ENCODE peak calls at places on chromosomes 12 and 14, in ten cellular contexts. X is bronchial epithelial cell, U is pulmonary artery endothelial cell, T is A172, V is GF-D8, C is neuronal stem cell, B is nephron progenitor cell, H is pancreas, Y is NCI-H1092 treated with DMSO at 0.1 percent for 48 hours, A is uterus. W is an unnamed sample.

GRCh38 chr14:83463500-83464098 is 1929.9 kb upstream of the SEL1L start:
- DNase-seq in X (peak; percentile 43), U (no peak), T (peak; percentile 57), V (no peak), C (peak; percentile 52), B (peak; percentile 54), H (no peak), Y (peak; percentile 71), A (no peak), W (no peak)

GRCh38 chr14:99602054-99602787 is 1.8 kb downstream of the CCDC85C start:
- DNase-seq in X (no peak), U (no peak), T (no peak), V (no peak), C (no peak), B (peak; percentile 28), H (peak; percentile 73), Y (peak; percentile 8), A (no peak), W (no peak)

GRCh38 chr12:115943630-115944391 is 333.7 kb downstream of the MED13L start:
- DNase-seq in X (no peak), U (no peak), T (no peak), V (no peak), C (no peak), B (no peak), H (no peak), Y (no peak), A (no peak), W (no peak)

GRCh38 chr12:50637870-50638481 is 125.9 kb upstream of the ATF1 start:
- DNase-seq in X (peak; percentile 66), U (no peak), T (peak; percentile 51), V (peak; percentile 11), C (no peak), B (no peak), H (no peak), Y (peak; percentile 58), A (no peak), W (peak; percentile 67)

GRCh38 chr14:92923744-92924103 is 774 bp downstream of the CHGA start:
- DNase-seq in X (no peak), U (no peak), T (no peak), V (no peak), C (no peak), B (no peak), H (no peak), Y (no peak), A (no peak), W (no peak)

GRCh38 chr12:92064420-92064819 is 81.2 kb downstream of the BTG1 start:
- DNase-seq in X (no peak), U (no peak), T (no peak), V (no peak), C (no peak), B (no peak), H (no peak), Y (peak; percentile 64), A (no peak), W (no peak)

GRCh38 chr12:62849398-62849797 is 85.6 kb downstream of the PPM1H start:
- DNase-seq in X (no peak), U (no peak), T (no peak), V (no peak), C (no peak), B (no peak), H (no peak), Y (no peak), A (no peak), W (no peak)

GRCh38 chr12:103841690-103842584 is 903 bp upstream of the NT5DC3 start:
- DNase-seq in X (peak; percentile 97), U (no peak), T (peak; percentile 91), V (no peak), C (peak; percentile 44), B (peak; percentile 71), H (peak; percentile 84), Y (peak; percentile 21), A (peak; percentile 47), W (peak; percentile 71)

GRCh38 chr12:59322473-59322872 is 273.4 kb upstream of the SLC16A7 start:
- DNase-seq in X (no peak), U (no peak), T (no peak), V (no peak), C (no peak), B (no peak), H (no peak), Y (no peak), A (no peak), W (no peak)

GRCh38 chr14:85602366-85602765 is 72.4 kb downstream of the FLRT2 start:
- DNase-seq in X (no peak), U (no peak), T (no peak), V (no peak), C (no peak), B (no peak), H (no peak), Y (no peak), A (no peak), W (no peak)

GRCh38 chr14:104895786-104896642 is 28.7 kb upstream of the PLD4 start:
- DNase-seq in X (peak; percentile 17), U (no peak), T (no peak), V (no peak), C (no peak), B (no peak), H (peak; percentile 94), Y (peak; percentile 73), A (peak; percentile 29), W (peak; percentile 97)

GRCh38 chr12:52581481-52581880 is 7.8 kb upstream of the KRT74 start:
- DNase-seq in X (peak; percentile 96), U (no peak), T (peak; percentile 16), V (no peak), C (no peak), B (no peak), H (no peak), Y (peak; percentile 11), A (no peak), W (peak; percentile 56)

GRCh38 chr12:104643093-104643646 is 186.4 kb downstream of the CHST11 start:
- DNase-seq in X (no peak), U (no peak), T (no peak), V (peak; percentile 6), C (no peak), B (no peak), H (no peak), Y (no peak), A (no peak), W (no peak)

GRCh38 chr12:128815779-128816642 is 7.7 kb downstream of the SLC15A4 start:
- DNase-seq in X (no peak), U (no peak), T (no peak), V (no peak), C (no peak), B (no peak), H (no peak), Y (no peak), A (no peak), W (no peak)

GRCh38 chr12:109147954-109148353 is 31.6 kb downstream of the ACACB start:
- DNase-seq in X (no peak), U (no peak), T (no peak), V (no peak), C (no peak), B (no peak), H (no peak), Y (no peak), A (peak; percentile 71), W (no peak)

GRCh38 chr14:64447890-64448667 is 17.2 kb upstream of the AKAP5 start:
- DNase-seq in X (no peak), U (no peak), T (no peak), V (no peak), C (no peak), B (no peak), H (no peak), Y (no peak), A (no peak), W (no peak)

GRCh38 chr12:117377758-117378157 is 16.3 kb upstream of the NOS1 start:
- DNase-seq in X (peak; percentile 13), U (no peak), T (peak; percentile 23), V (no peak), C (no peak), B (no peak), H (no peak), Y (no peak), A (no peak), W (no peak)

GRCh38 chr14:40221428-40221827 is 789.2 kb upstream of the FBXO33 start:
- DNase-seq in X (peak; percentile 17), U (no peak), T (no peak), V (no peak), C (no peak), B (no peak), H (no peak), Y (peak; percentile 32), A (no peak), W (no peak)

W was measured in DMS79 treated with DMSO at 0.1 percent for 48 hours.